ENCODE peak calls at places on chromosomes 4 and X, in four cellular contexts. U is Panc1, F is tibial artery, R is astrocyte. C is an unnamed sample. For H3K4me1, the result is how much of the 10 kb centered on the place peaks cover.

GRCh38 chr4:105944535-105944934 is 49.3 kb downstream of the NPNT start:
- DNase-seq in F (no peak), R (peak), U (no peak), C (no peak)

GRCh38 chr4:19455850-19456602 is 795.7 kb upstream of the SLIT2 start:
- DNase-seq in R (no peak), U (no peak), F (no peak), C (no peak)

GRCh38 chr4:114136067-114136466 is 156.6 kb upstream of the ARSJ start:
- DNase-seq in F (no peak), U (no peak), R (peak), C (no peak)

GRCh38 chr4:54731552-54731951 is 73.8 kb downstream of the KIT start:
- DNase-seq in F (no peak), U (no peak), R (no peak), C (no peak)

GRCh38 chr4:95835672-95836071 is 4.2 kb upstream of the PDHA2 start:
- DNase-seq in R (no peak), U (no peak), F (no peak), C (peak)

GRCh38 chr4:83112678-83113428 is 1.7 kb downstream of the PLAC8 start:
- DNase-seq in F (no peak), R (peak), U (peak), C (peak)

GRCh38 chr4:184765473-184766346 is 31.8 kb upstream of the CENPU start:
- DNase-seq in F (peak), R (no peak), U (no peak), C (no peak)

GRCh38 chrX:100076031-100076430 is 334.0 kb downstream of the PCDH19 start:
- DNase-seq in U (no peak), F (no peak), R (no peak), C (no peak)

GRCh38 chr4:85798011-85798770 is 323.2 kb downstream of the ARHGAP24 start:
- DNase-seq in U (no peak), R (no peak), F (no peak), C (no peak)

GRCh38 chr4:107823870-107824366 is 814 bp upstream of the SGMS2 start:
- DNase-seq in R (no peak), F (no peak), U (peak), C (no peak)

GRCh38 chr4:145523117-145523516 is 41.5 kb downstream of the SMAD1 start:
- DNase-seq in F (no peak), U (no peak), R (no peak), C (no peak)

GRCh38 chrX:70444326-70445196 is at the start of gene DLG3:
- DNase-seq in U (no peak), F (no peak), R (no peak), C (peak)

GRCh38 chr4:82371398-82371972 is 2.3 kb downstream of the HNRNPD start:
- DNase-seq in R (no peak), U (no peak), F (no peak), C (no peak)

GRCh38 chrX:40423299-40423698 is 157.5 kb upstream of the ATP6AP2 start:
- DNase-seq in U (no peak), R (peak), F (no peak), C (no peak)

GRCh38 chr4:173990126-173990878 is 293.2 kb downstream of the FBXO8 start:
- DNase-seq in F (no peak), U (peak), R (peak), C (peak)

GRCh38 chr4:48071171-48071570 is 54.6 kb downstream of the NIPAL1 start:
- DNase-seq in R (peak), U (no peak), F (no peak), C (no peak)

GRCh38 chr4:1628892-1629703 is 55.0 kb downstream of the FAM53A start:
- DNase-seq in F (peak), U (peak), R (no peak), C (peak)

GRCh38 chr4:84530449-84530848 is 31.4 kb upstream of the NKX6-1 start:
- DNase-seq in F (no peak), R (peak), U (no peak), C (no peak)

GRCh38 chr4:107519057-107519456 is 201.0 kb downstream of the PAPSS1 start:
- DNase-seq in F (no peak), R (no peak), U (no peak), C (peak)

GRCh38 chrX:69524765-69525164 is 20.6 kb downstream of the NALF2 start:
- DNase-seq in R (no peak), U (no peak), F (no peak), C (no peak)

GRCh38 chr4:110508827-110509446 is 33.0 kb downstream of the ENPEP start:
- DNase-seq in F (no peak), U (no peak), R (no peak), C (no peak)

GRCh38 chrX:15751160-15751819 is 13.2 kb downstream of the CA5B start:
- DNase-seq in U (no peak), R (peak), F (no peak), C (no peak)

GRCh38 chrX:150161092-150161672 is 201.9 kb upstream of the MAMLD1 start:
- DNase-seq in R (no peak), F (no peak), U (no peak), C (no peak)

GRCh38 chrX:53435997-53436396 is 1.8 kb upstream of the HSD17B10 start:
- DNase-seq in U (no peak), F (no peak), R (peak), C (peak)

GRCh38 chr4:7043521-7044414 is 596 bp downstream of the TADA2B start:
- DNase-seq in F (peak), R (peak), U (no peak), C (peak)

GRCh38 chrX:97322401-97322800 is 438.7 kb downstream of the RPA4 start:
- DNase-seq in F (no peak), U (no peak), R (no peak), C (no peak)

GRCh38 chr4:164396439-164396838 is 357.5 kb upstream of the SMIM31 start:
- DNase-seq in R (peak), U (no peak), F (no peak), C (peak)

GRCh38 chr4:158500054-158500453 is 21.6 kb upstream of the RXFP1 start:
- DNase-seq in F (no peak), R (no peak), U (no peak), C (no peak)

GRCh38 chrX:57286507-57287251 is at the start of gene FAAH2:
- DNase-seq in F (no peak), U (no peak), R (no peak), C (peak)

GRCh38 chr4:143250617-143251016 is 65.9 kb downstream of the USP38 start:
- DNase-seq in R (no peak), U (no peak), F (no peak), C (no peak)

GRCh38 chr4:52657630-52658501 is 1.2 kb downstream of the USP46 start:
- DNase-seq in U (no peak), F (no peak), R (no peak), C (peak)

GRCh38 chr4:99612281-99612680 is 37.7 kb downstream of the MTTP start:
- DNase-seq in F (no peak), R (no peak), U (no peak), C (no peak)
- H3K27ac ChIP-seq in F (no peak), R (no peak), U (no peak), C (no peak)

GRCh38 chr4:152983221-152983620 is 47.1 kb downstream of the FHDC1 start:
- DNase-seq in R (peak), U (no peak), F (no peak), C (peak)
- H3K4me1 ChIP-seq in R (under half), U (under half), F (under half), C (under half)

GRCh38 chr4:149793459-149793858 is 22.2 kb downstream of the IQCM start:
- DNase-seq in F (no peak), U (no peak), R (peak), C (no peak)
- H3K27ac ChIP-seq in F (no peak), U (no peak), R (no peak), C (no peak)

DNA sequence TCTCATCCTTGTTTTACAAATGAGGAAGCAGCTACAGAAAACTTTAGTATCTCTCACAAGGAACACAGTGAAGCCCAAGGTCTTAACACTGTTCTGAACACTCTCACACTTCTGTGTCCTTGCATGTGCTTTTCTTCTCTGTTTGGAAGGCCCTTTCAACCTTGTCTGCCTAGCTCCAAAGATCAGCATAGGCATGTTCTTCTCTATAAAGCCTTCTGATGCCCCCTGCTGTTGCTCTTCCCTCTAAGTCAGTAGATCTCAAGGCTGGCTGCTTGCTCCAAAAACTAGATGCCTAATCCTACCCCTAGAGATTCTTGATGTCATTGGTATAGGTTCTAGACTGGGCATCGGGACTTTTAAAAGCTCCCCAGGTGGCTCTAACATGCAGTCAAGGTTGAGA is 5.9 kb downstream of the APOO start:
- DNase-seq in U (no peak), F (peak), R (peak), C (peak)
- H3K4me1 ChIP-seq in U (under half), F (under half), R (under half), C (under half)

C was measured in SJCRH30.